ENCODE peak calls at places on chromosomes 6 and 20, in nine cellular contexts. Y, L, P, Q, W, N, M, J and A are unnamed samples. For H3K27me3, the result is how much of the 10 kb centered on the place peaks cover.

GRCh38 chr6:107917468-107918375 is 40.3 kb downstream of the SEC63 start:
- DNase-seq in W (no peak), Y (no peak), L (no peak), M (no peak), P (no peak), Q (no peak), N (no peak), J (no peak), A (no peak)

GRCh38 chr6:23690650-23691049 is 435.4 kb upstream of the NRSN1 start:
- DNase-seq in N (no peak), Y (no peak), W (no peak), P (no peak), L (no peak), J (no peak), Q (no peak), M (no peak), A (no peak)

GRCh38 chr20:56731041-56731440 is 101.9 kb downstream of the TFAP2C start:
- DNase-seq in Q (no peak), M (no peak), P (no peak), W (no peak), L (no peak), J (no peak), N (no peak), Y (no peak), A (no peak)

GRCh38 chr6:17336425-17336824 is 55.3 kb downstream of the RBM24 start:
- DNase-seq in L (no peak), J (no peak), Y (no peak), W (no peak), P (no peak), N (no peak), Q (no peak), M (no peak), A (no peak)

GRCh38 chr6:119100115-119100514 is 21.7 kb upstream of the FAM184A start:
- DNase-seq in Q (no peak), W (no peak), P (no peak), M (no peak), Y (no peak), N (no peak), L (no peak), J (no peak), A (no peak)

GRCh38 chr6:161362266-161362665 is 88.4 kb upstream of the AGPAT4 start:
- DNase-seq in N (no peak), Q (no peak), P (no peak), J (no peak), L (no peak), Y (no peak), W (no peak), M (no peak), A (no peak)

GRCh38 chr6:137856138-137856898 is 10.7 kb upstream of the TNFAIP3 start:
- DNase-seq in W (no peak), J (no peak), M (no peak), Y (no peak), L (no peak), Q (no peak), P (no peak), N (no peak), A (no peak)

GRCh38 chr6:33824461-33825154 is 20.8 kb upstream of the MLN start:
- DNase-seq in Q (no peak), P (no peak), L (no peak), M (peak), N (no peak), J (peak), W (no peak), Y (no peak), A (peak)

GRCh38 chr6:133623065-133623464 is 265.8 kb upstream of the TCF21 start:
- DNase-seq in L (no peak), M (no peak), P (peak), J (no peak), Y (no peak), Q (no peak), N (peak), W (no peak), A (peak)

GRCh38 chr6:45421700-45422540 is 44.2 kb upstream of the SUPT3H start:
- DNase-seq in L (peak), P (peak), Q (peak), N (peak), M (peak), J (no peak), W (peak), Y (peak), A (peak)

GRCh38 chr6:166507380-166507779 is 79.1 kb downstream of the RAMACL start:
- DNase-seq in Q (no peak), Y (no peak), J (no peak), M (no peak), L (no peak), W (no peak), P (no peak), N (no peak), A (no peak)

GRCh38 chr6:133079901-133080300 is 161.3 kb upstream of the EYA4 start:
- DNase-seq in P (no peak), J (no peak), L (no peak), M (no peak), N (no peak), Y (no peak), Q (no peak), W (no peak), A (no peak)

GRCh38 chr6:162251257-162251656 is 476.3 kb downstream of the PRKN start:
- DNase-seq in P (no peak), M (no peak), N (no peak), L (no peak), Y (no peak), Q (no peak), J (no peak), W (no peak), A (no peak)

GRCh38 chr6:89834884-89835792 is 5.5 kb downstream of the CASP8AP2 start:
- DNase-seq in J (no peak), P (no peak), Y (peak), L (no peak), Q (no peak), M (no peak), N (peak), W (peak), A (no peak)

GRCh38 chr20:18034039-18034438 is 23.7 kb downstream of the OVOL2 start:
- DNase-seq in N (no peak), Q (no peak), Y (no peak), M (no peak), P (no peak), W (no peak), L (no peak), J (no peak), A (no peak)
- H3K27ac ChIP-seq in N (no peak), Q (no peak), Y (no peak), M (no peak), P (no peak), W (no peak), L (no peak), J (no peak), A (no peak)

GRCh38 chr6:151805286-151805840 is 2.1 kb upstream of the ESR1 start:
- DNase-seq in M (no peak), Y (no peak), W (no peak), J (no peak), P (peak), Q (no peak), N (peak), L (peak), A (no peak)
- H3K27me3 ChIP-seq in M (under half), Y (under half), W (under half), J (under half), P (under half), Q (under half), N (half or more), L (under half), A (under half)

GRCh38 chr6:142258757-142259156 is 43.0 kb upstream of the ADGRG6 start:
- DNase-seq in Q (no peak), N (no peak), L (no peak), M (no peak), P (no peak), J (no peak), Y (no peak), W (no peak), A (no peak)
- H3K27ac ChIP-seq in Q (no peak), N (no peak), L (no peak), M (no peak), P (no peak), J (no peak), Y (no peak), W (no peak), A (no peak)

GRCh38 chr20:12891643-12892042 is 117.1 kb upstream of the SPTLC3 start:
- DNase-seq in N (no peak), M (no peak), Q (no peak), Y (no peak), P (peak), L (no peak), J (no peak), W (no peak), A (no peak)

GRCh38 chr20:12893019-12893418 is 115.8 kb upstream of the SPTLC3 start:
- DNase-seq in J (no peak), Y (no peak), Q (no peak), P (no peak), N (no peak), W (no peak), M (no peak), L (no peak), A (no peak)

GRCh38 chr20:12896180-12896579 is 112.6 kb upstream of the SPTLC3 start:
- DNase-seq in N (no peak), P (no peak), Q (no peak), M (no peak), L (no peak), W (no peak), J (no peak), Y (no peak), A (no peak)
- H3K27me3 ChIP-seq in N (under half), P (under half), Q (under half), M (under half), L (under half), W (under half), J (under half), Y (under half), A (under half)

DNA sequence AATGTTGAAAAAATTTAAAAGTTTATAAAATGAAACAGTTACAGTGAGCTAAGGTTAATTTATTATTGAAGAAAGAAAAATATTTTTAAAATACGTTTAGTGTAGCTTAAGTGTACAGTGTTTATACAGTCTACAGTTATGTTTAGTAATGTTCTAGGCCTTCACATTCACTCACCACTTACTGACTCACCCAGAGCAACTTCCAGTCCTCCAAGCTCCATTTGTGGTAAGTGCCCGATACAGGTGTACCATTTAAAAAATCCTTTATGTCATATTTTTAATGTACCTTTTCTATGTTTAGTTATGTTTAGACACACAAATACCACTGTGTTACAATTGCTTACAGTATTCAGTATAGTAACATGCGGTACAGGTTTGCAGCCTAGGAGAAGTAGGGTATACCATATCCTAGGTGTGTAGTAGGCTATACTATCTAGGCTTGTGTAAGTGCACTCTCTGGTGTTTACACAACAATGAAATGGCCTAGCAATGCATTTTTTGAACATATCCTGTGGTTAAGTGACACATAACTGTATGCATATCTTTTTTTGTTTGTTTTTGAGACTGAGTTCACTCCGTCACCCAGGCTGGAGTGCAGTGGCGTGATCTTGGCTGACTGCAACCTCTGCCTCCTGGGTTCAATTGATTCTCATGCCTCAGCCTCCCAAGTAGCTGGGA is 26.3 kb downstream of the FLRT3 start:
- DNase-seq in P (no peak), W (no peak), Y (no peak), L (no peak), N (no peak), J (no peak), M (no peak), Q (no peak), A (no peak)
- H3K27ac ChIP-seq in P (no peak), W (no peak), Y (no peak), L (no peak), N (no peak), J (no peak), M (no peak), Q (no peak), A (no peak)

GRCh38 chr20:37471741-37472235 is 49.3 kb upstream of the NNAT start:
- DNase-seq in J (no peak), L (no peak), Q (no peak), N (no peak), Y (no peak), W (no peak), P (no peak), M (no peak), A (no peak)
- H3K27me3 ChIP-seq in J (under half), L (under half), Q (under half), N (under half), Y (under half), W (under half), P (under half), M (under half), A (under half)